ENCODE peak calls at places on chromosomes 12 and 14, in ten cellular contexts. O is GM23338, B is GM23248, X is OCI-LY7, K is SK-N-SH, D is Karpas-422, R is MM.1S, T is HCT116, P is hepatocyte, I is PC-9. C is an unnamed sample. For H3K9me2, the result is how much of the 10 kb centered on the place peaks cover.

GRCh38 chr12:111274820-111275219 is 94.1 kb downstream of the PHETA1 start:
- DNase-seq in O (peak), B (peak), X (peak), K (peak), D (peak), R (no peak), T (peak), P (no peak), I (no peak), C (peak)

GRCh38 chr14:34874386-34875030 is 652 bp downstream of the BAZ1A start:
- DNase-seq in O (peak), B (peak), X (peak), K (peak), D (peak), R (peak), T (no peak), P (peak), I (peak), C (peak)

GRCh38 chr12:69905801-69906200 is 80.8 kb downstream of the MYRFL start:
- DNase-seq in O (no peak), B (no peak), X (no peak), K (no peak), D (peak), R (no peak), T (no peak), P (no peak), I (no peak), C (no peak)

GRCh38 chr12:52165096-52165855 is 26.5 kb downstream of the KRT80 start:
- DNase-seq in O (no peak), B (no peak), X (no peak), K (no peak), D (no peak), R (no peak), T (no peak), P (no peak), I (no peak), C (no peak)

GRCh38 chr12:55745361-55746146 is 2.6 kb downstream of the GDF11 start:
- DNase-seq in O (peak), B (peak), X (peak), K (peak), D (peak), R (no peak), T (no peak), P (peak), I (no peak), C (no peak)

GRCh38 chr14:104885031-104885972 is 20.2 kb downstream of the CEP170B start:
- DNase-seq in O (no peak), B (no peak), X (no peak), K (no peak), D (no peak), R (no peak), T (no peak), P (no peak), I (no peak), C (no peak)

GRCh38 chr14:88879016-88879415 is 54.6 kb downstream of the TTC8 start:
- DNase-seq in O (no peak), B (peak), X (no peak), K (no peak), D (no peak), R (no peak), T (no peak), P (no peak), I (no peak), C (peak)

GRCh38 chr12:6271281-6271680 is 39.2 kb upstream of the PLEKHG6 start:
- DNase-seq in O (no peak), B (no peak), X (no peak), K (no peak), D (no peak), R (no peak), T (no peak), P (no peak), I (no peak), C (no peak)

GRCh38 chr14:101601603-101602465 is 40.5 kb downstream of the DIO3 start:
- DNase-seq in O (peak), B (no peak), X (no peak), K (no peak), D (no peak), R (no peak), T (no peak), P (no peak), I (no peak), C (no peak)

GRCh38 chr12:130427381-130427887 is 89.7 kb downstream of the PIWIL1 start:
- DNase-seq in O (no peak), B (no peak), X (no peak), K (no peak), D (no peak), R (no peak), T (no peak), P (no peak), I (no peak), C (no peak)

DNA sequence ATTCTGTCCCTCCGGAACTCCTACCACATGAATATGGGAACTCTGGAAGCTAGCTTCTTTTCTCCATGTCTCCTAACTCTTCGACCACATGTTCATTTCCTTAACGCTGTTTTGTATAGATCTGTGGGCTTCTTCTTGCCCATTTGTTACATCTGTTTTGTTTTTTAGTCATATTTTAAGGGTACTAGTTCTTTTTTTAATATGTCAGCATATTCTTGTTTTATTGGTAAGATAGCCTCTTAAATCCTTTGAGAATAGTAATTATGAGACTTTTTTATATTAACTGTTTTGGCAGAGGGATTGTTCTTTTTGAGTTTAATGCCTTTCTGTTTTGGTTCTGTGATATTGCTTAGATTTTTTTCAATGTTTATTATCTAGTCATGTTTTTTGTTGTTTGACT is 70.5 kb downstream of the VRK1 start:
- DNase-seq in O (no peak), B (no peak), X (no peak), K (no peak), D (no peak), R (no peak), T (no peak), P (no peak), I (no peak), C (no peak)
- H3K9me2 ChIP-seq in O (under half), B (under half), X (under half), K (under half), D (under half), R (under half), T (under half), P (under half), I (under half), C (under half)

GRCh38 chr12:105724651-105725050 is 394.2 kb downstream of the C12orf75 start:
- DNase-seq in O (no peak), B (peak), X (no peak), K (no peak), D (no peak), R (no peak), T (no peak), P (no peak), I (no peak), C (no peak)
- H3K9me2 ChIP-seq in O (under half), B (under half), X (under half), K (under half), D (under half), R (under half), T (under half), P (under half), I (under half), C (under half)

DNA sequence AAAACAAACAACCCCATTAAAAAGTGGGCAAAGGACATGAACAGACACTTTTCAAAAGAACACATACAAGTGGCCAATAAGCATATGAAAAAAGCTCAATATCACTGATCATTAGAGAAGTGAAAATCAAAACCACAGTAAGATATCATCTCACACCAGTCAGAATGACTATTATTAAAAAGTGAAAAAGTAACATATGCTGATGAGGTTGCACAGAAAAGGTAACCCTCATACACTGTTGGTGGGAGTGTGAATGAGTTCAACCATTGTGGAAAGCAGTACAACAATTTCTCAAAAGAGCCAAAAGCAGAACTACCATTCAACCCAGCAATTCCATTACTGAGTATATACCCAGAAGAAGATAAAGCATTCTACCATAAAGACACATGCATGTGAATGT is 18.2 kb downstream of the PDE6H start:
- DNase-seq in O (no peak), B (no peak), X (no peak), K (no peak), D (no peak), R (no peak), T (no peak), P (no peak), I (no peak), C (no peak)
- H3K9me2 ChIP-seq in O (under half), B (under half), X (under half), K (under half), D (under half), R (under half), T (under half), P (under half), I (under half), C (under half)

GRCh38 chr14:54722791-54723432 is 156.0 kb downstream of the SAMD4A start:
- DNase-seq in O (peak), B (no peak), X (peak), K (no peak), D (peak), R (no peak), T (no peak), P (peak), I (no peak), C (peak)
- H3K9me2 ChIP-seq in O (under half), B (under half), X (under half), K (under half), D (under half), R (under half), T (under half), P (under half), I (under half), C (under half)